ENCODE peak calls at places on chromosomes 6 and 20, in nine cellular contexts. P, H, B, Z, C, N, I, F and D are unnamed samples.

GRCh38 chr6:167760979-167761793 is 65.5 kb upstream of the AFDN start:
- DNase-seq in P (no peak), H (no peak), B (peak; percentile 83), Z (no peak), C (no peak), N (no peak), I (no peak), F (no peak), D (no peak)

GRCh38 chr6:43367245-43367984 is 2.0 kb downstream of the ZNF318 start:
- DNase-seq in P (no peak), H (no peak), B (no peak), Z (no peak), C (no peak), N (no peak), I (no peak), F (no peak), D (peak; percentile 73)

GRCh38 chr20:49877254-49877990 is 37.9 kb downstream of the SPATA2 start:
- DNase-seq in P (no peak), H (no peak), B (no peak), Z (no peak), C (no peak), N (peak; percentile 58), I (no peak), F (no peak), D (no peak)

GRCh38 chr20:61813791-61814190 is 251.9 kb downstream of the TAF4 start:
- DNase-seq in P (no peak), H (no peak), B (no peak), Z (no peak), C (no peak), N (no peak), I (no peak), F (no peak), D (no peak)

GRCh38 chr6:50820590-50821234 is 2.0 kb downstream of the TFAP2B start:
- DNase-seq in P (no peak), H (no peak), B (no peak), Z (no peak), C (no peak), N (no peak), I (no peak), F (no peak), D (no peak)

GRCh38 chr6:11500008-11500407 is 37.5 kb upstream of the TMEM170B start:
- DNase-seq in P (no peak), H (no peak), B (no peak), Z (peak; percentile 29), C (no peak), N (peak; percentile 46), I (no peak), F (no peak), D (no peak)

GRCh38 chr6:14770040-14770439 is 475.8 kb upstream of the JARID2 start:
- DNase-seq in P (no peak), H (no peak), B (no peak), Z (no peak), C (no peak), N (no peak), I (no peak), F (no peak), D (no peak)

GRCh38 chr20:54048489-54048888 is 21.9 kb downstream of the BCAS1 start:
- DNase-seq in P (no peak), H (no peak), B (no peak), Z (no peak), C (no peak), N (peak; percentile 68), I (no peak), F (no peak), D (no peak)

GRCh38 chr6:170575250-170575649 is 9.2 kb downstream of the PDCD2 start:
- DNase-seq in P (no peak), H (no peak), B (no peak), Z (no peak), C (no peak), N (no peak), I (no peak), F (no peak), D (no peak)

GRCh38 chr6:121608270-121608669 is 172.8 kb downstream of the GJA1 start:
- DNase-seq in P (no peak), H (no peak), B (no peak), Z (no peak), C (no peak), N (peak; percentile 22), I (no peak), F (no peak), D (no peak)

GRCh38 chr20:59006167-59006863 is 739 bp downstream of the CTSZ start:
- DNase-seq in P (no peak), H (no peak), B (no peak), Z (no peak), C (no peak), N (peak; percentile 42), I (no peak), F (no peak), D (no peak)

GRCh38 chr6:39167321-39167720 is 52.3 kb upstream of the SAYSD1 start:
- DNase-seq in P (no peak), H (no peak), B (no peak), Z (no peak), C (no peak), N (no peak), I (no peak), F (no peak), D (no peak)

GRCh38 chr20:53896647-53897046 is 173.7 kb downstream of the BCAS1 start:
- DNase-seq in P (no peak), H (no peak), B (no peak), Z (no peak), C (no peak), N (no peak), I (no peak), F (no peak), D (no peak)

GRCh38 chr6:118506071-118506638 is 41.9 kb upstream of the PLN start:
- DNase-seq in P (no peak), H (no peak), B (no peak), Z (no peak), C (no peak), N (no peak), I (no peak), F (no peak), D (no peak)

GRCh38 chr6:161890959-161891358 is 617.1 kb upstream of the AGPAT4 start:
- DNase-seq in P (no peak), H (no peak), B (no peak), Z (no peak), C (no peak), N (no peak), I (no peak), F (no peak), D (no peak)

GRCh38 chr20:49983123-49983847 is 505 bp downstream of the SNAI1 start:
- DNase-seq in P (no peak), H (no peak), B (no peak), Z (no peak), C (no peak), N (no peak), I (no peak), F (no peak), D (no peak)

GRCh38 chr6:29629571-29629970 is 3.4 kb downstream of the GABBR1 start:
- DNase-seq in P (no peak), H (no peak), B (no peak), Z (no peak), C (no peak), N (no peak), I (no peak), F (no peak), D (no peak)

GRCh38 chr6:2514965-2515543 is 235.7 kb downstream of the MYLK4 start:
- DNase-seq in P (no peak), H (no peak), B (no peak), Z (no peak), C (no peak), N (no peak), I (no peak), F (no peak), D (no peak)

GRCh38 chr6:87731818-87732661 is 30.0 kb upstream of the AKIRIN2 start:
- DNase-seq in P (peak; percentile 30), H (no peak), B (peak; percentile 96), Z (peak; percentile 97), C (no peak), N (peak; percentile 99), I (peak; percentile 24), F (no peak), D (no peak)

GRCh38 chr20:38706482-38706881 is 17.8 kb upstream of the SLC32A1 start:
- DNase-seq in P (no peak), H (no peak), B (no peak), Z (no peak), C (no peak), N (no peak), I (no peak), F (no peak), D (no peak)

GRCh38 chr6:80382796-80383195 is 276.3 kb downstream of the BCKDHB start:
- DNase-seq in P (no peak), H (no peak), B (no peak), Z (no peak), C (no peak), N (no peak), I (no peak), F (no peak), D (no peak)

GRCh38 chr6:136526196-136526930 is 23.9 kb downstream of the MAP7 start:
- DNase-seq in P (no peak), H (peak; percentile 24), B (peak; percentile 70), Z (no peak), C (no peak), N (peak; percentile 76), I (peak; percentile 19), F (peak; percentile 62), D (no peak)

GRCh38 chr6:31074406-31074805 is 38.0 kb downstream of the C6orf15 start:
- DNase-seq in P (no peak), H (no peak), B (no peak), Z (no peak), C (no peak), N (no peak), I (no peak), F (no peak), D (no peak)

GRCh38 chr20:3782597-3782996 is 1.3 kb upstream of the SPEF1 start:
- DNase-seq in P (no peak), H (no peak), B (peak; percentile 6), Z (no peak), C (no peak), N (no peak), I (no peak), F (no peak), D (no peak)

GRCh38 chr20:43576108-43576507 is 14.6 kb upstream of the IFT52 start:
- DNase-seq in P (no peak), H (no peak), B (no peak), Z (no peak), C (no peak), N (no peak), I (no peak), F (no peak), D (no peak)

GRCh38 chr6:72032056-72032455 is 145.7 kb downstream of the RIMS1 start:
- DNase-seq in P (no peak), H (no peak), B (no peak), Z (peak; percentile 73), C (no peak), N (peak; percentile 79), I (no peak), F (no peak), D (no peak)

GRCh38 chr6:158564243-158565121 is 4.6 kb downstream of the TMEM181 start:
- DNase-seq in P (no peak), H (no peak), B (no peak), Z (no peak), C (no peak), N (no peak), I (no peak), F (no peak), D (no peak)

GRCh38 chr20:4064118-4064962 is 49.0 kb upstream of the RNF24 start:
- DNase-seq in P (no peak), H (no peak), B (peak; percentile 93), Z (no peak), C (no peak), N (peak; percentile 95), I (no peak), F (no peak), D (no peak)

GRCh38 chr6:170211404-170212025 is 79.4 kb downstream of the DLL1 start:
- DNase-seq in P (no peak), H (peak; percentile 6), B (peak; percentile 67), Z (no peak), C (no peak), N (no peak), I (no peak), F (no peak), D (no peak)

GRCh38 chr6:118787746-118788419 is 106.1 kb upstream of the ASF1A start:
- DNase-seq in P (no peak), H (no peak), B (no peak), Z (no peak), C (no peak), N (peak; percentile 14), I (no peak), F (no peak), D (no peak)

GRCh38 chr6:133240511-133241087 is 558 bp upstream of the EYA4 start:
- DNase-seq in P (no peak), H (no peak), B (peak; percentile 64), Z (no peak), C (no peak), N (no peak), I (no peak), F (no peak), D (no peak)